ENCODE peak calls at places on chromosomes 5 and 9, in seven cellular contexts. I, N, F, K, X, U and L are unnamed samples.

GRCh38 chr5:3386676-3387075 is 209.0 kb upstream of the IRX1 start:
- DNase-seq in I (no peak), N (no peak), F (no peak), K (no peak), X (no peak), U (no peak), L (no peak)

GRCh38 chr9:98057095-98057799 is 715 bp downstream of the NANS start:
- DNase-seq in I (peak; percentile 70), N (peak; percentile 55), F (no peak), K (no peak), X (no peak), U (no peak), L (no peak)

GRCh38 chr5:142960309-142960696 is 190.1 kb downstream of the ARHGAP26 start:
- DNase-seq in I (peak; percentile 85), N (no peak), F (no peak), K (peak; percentile 24), X (no peak), U (no peak), L (no peak)

GRCh38 chr5:19886123-19886921 is 101.7 kb downstream of the CDH18 start:
- DNase-seq in I (peak; percentile 43), N (no peak), F (no peak), K (peak; percentile 26), X (no peak), U (no peak), L (no peak)

GRCh38 chr5:174723979-174724483 is 351 bp upstream of the MSX2 start:
- DNase-seq in I (peak; percentile 44), N (no peak), F (peak; percentile 64), K (no peak), X (no peak), U (no peak), L (no peak)

GRCh38 chr5:119360905-119361605 is 5.2 kb downstream of the TNFAIP8 start:
- DNase-seq in I (no peak), N (no peak), F (no peak), K (peak; percentile 36), X (no peak), U (no peak), L (no peak)

GRCh38 chr9:124659099-124659659 is 111.9 kb downstream of the NR6A1 start:
- DNase-seq in I (no peak), N (peak; percentile 39), F (peak; percentile 84), K (peak; percentile 93), X (peak; percentile 55), U (no peak), L (peak; percentile 13)

GRCh38 chr9:98248737-98249474 is 6.5 kb downstream of the TBC1D2 start:
- DNase-seq in I (no peak), N (no peak), F (no peak), K (peak; percentile 84), X (no peak), U (no peak), L (no peak)

GRCh38 chr5:157598350-157598936 is 22.9 kb upstream of the ADAM19 start:
- DNase-seq in I (no peak), N (no peak), F (no peak), K (no peak), X (no peak), U (no peak), L (no peak)

GRCh38 chr9:90086076-90086475 is 481.3 kb downstream of the GADD45G start:
- DNase-seq in I (no peak), N (no peak), F (no peak), K (no peak), X (no peak), U (no peak), L (no peak)

GRCh38 chr5:14339467-14339866 is 196.3 kb downstream of the TRIO start:
- DNase-seq in I (no peak), N (no peak), F (no peak), K (no peak), X (no peak), U (no peak), L (no peak)

GRCh38 chr5:144117412-144117811 is 53.0 kb downstream of the YIPF5 start:
- DNase-seq in I (no peak), N (no peak), F (peak; percentile 54), K (no peak), X (no peak), U (no peak), L (no peak)

GRCh38 chr5:146165469-146165868 is 17.0 kb downstream of the LARS1 start:
- DNase-seq in I (no peak), N (no peak), F (no peak), K (no peak), X (no peak), U (no peak), L (no peak)

GRCh38 chr5:96729156-96729555 is 67.0 kb downstream of the CAST start:
- DNase-seq in I (no peak), N (no peak), F (no peak), K (no peak), X (no peak), U (no peak), L (no peak)

GRCh38 chr5:89313804-89314588 is 431.0 kb upstream of the MEF2C start:
- DNase-seq in I (peak; percentile 5), N (no peak), F (peak; percentile 62), K (peak; percentile 69), X (no peak), U (no peak), L (no peak)

GRCh38 chr9:85349046-85349445 is 392.7 kb downstream of the AGTPBP1 start:
- DNase-seq in I (no peak), N (no peak), F (no peak), K (no peak), X (no peak), U (no peak), L (no peak)

GRCh38 chr5:169706758-169707450 is 69.8 kb downstream of the DOCK2 start:
- DNase-seq in I (no peak), N (no peak), F (peak; percentile 10), K (peak; percentile 37), X (no peak), U (no peak), L (no peak)

GRCh38 chr9:73667749-73668148 is 516.1 kb downstream of the ANXA1 start:
- DNase-seq in I (peak; percentile 27), N (no peak), F (no peak), K (no peak), X (no peak), U (no peak), L (no peak)

GRCh38 chr9:107422189-107422802 is 67.3 kb downstream of the KLF4 start:
- DNase-seq in I (peak; percentile 78), N (no peak), F (peak; percentile 90), K (no peak), X (peak; percentile 59), U (no peak), L (no peak)

GRCh38 chr5:88675159-88675757 is 207.7 kb downstream of the MEF2C start:
- DNase-seq in I (no peak), N (no peak), F (no peak), K (no peak), X (no peak), U (no peak), L (no peak)

GRCh38 chr9:38182321-38182720 is 113.3 kb upstream of the SHB start:
- DNase-seq in I (no peak), N (no peak), F (peak; percentile 30), K (no peak), X (peak; percentile 48), U (no peak), L (no peak)

GRCh38 chr5:96338624-96339023 is 94.4 kb downstream of the PCSK1 start:
- DNase-seq in I (no peak), N (no peak), F (no peak), K (no peak), X (no peak), U (no peak), L (no peak)

GRCh38 chr5:96037128-96037527 is 75.5 kb upstream of the ELL2 start:
- DNase-seq in I (no peak), N (no peak), F (no peak), K (no peak), X (no peak), U (no peak), L (no peak)

GRCh38 chr9:87194471-87194870 is 247.2 kb upstream of the GAS1 start:
- DNase-seq in I (no peak), N (no peak), F (no peak), K (peak; percentile 29), X (no peak), U (no peak), L (no peak)

GRCh38 chr5:102933721-102934459 is 178.8 kb downstream of the PAM start:
- DNase-seq in I (no peak), N (no peak), F (no peak), K (no peak), X (no peak), U (no peak), L (no peak)

GRCh38 chr5:88290801-88291200 is 22.2 kb upstream of the TMEM161B start:
- DNase-seq in I (peak; percentile 16), N (no peak), F (no peak), K (no peak), X (no peak), U (no peak), L (no peak)

GRCh38 chr9:14158911-14159310 is 155.0 kb downstream of the NFIB start:
- DNase-seq in I (peak; percentile 54), N (no peak), F (no peak), K (no peak), X (no peak), U (no peak), L (no peak)

GRCh38 chr9:134174073-134174449 is 9.7 kb upstream of the RNU6ATAC start:
- DNase-seq in I (no peak), N (peak; percentile 15), F (no peak), K (no peak), X (no peak), U (no peak), L (peak; percentile 48)

GRCh38 chr5:130189961-130190360 is 285.7 kb downstream of the CHSY3 start:
- DNase-seq in I (peak; percentile 23), N (no peak), F (no peak), K (no peak), X (no peak), U (no peak), L (no peak)

GRCh38 chr5:124264499-124264898 is 481.9 kb downstream of the ZNF608 start:
- DNase-seq in I (no peak), N (no peak), F (no peak), K (peak; percentile 20), X (no peak), U (no peak), L (no peak)

GRCh38 chr9:113599647-113600476 is 136.3 kb downstream of the RGS3 start:
- DNase-seq in I (peak; percentile 38), N (no peak), F (no peak), K (no peak), X (no peak), U (no peak), L (no peak)

GRCh38 chr5:15695171-15695676 is 195.2 kb downstream of the FBXL7 start:
- DNase-seq in I (peak; percentile 5), N (no peak), F (peak; percentile 67), K (no peak), X (no peak), U (no peak), L (no peak)

GRCh38 chr9:134601764-134602163 is 39.8 kb upstream of the COL5A1 start:
- DNase-seq in I (no peak), N (no peak), F (no peak), K (no peak), X (no peak), U (no peak), L (no peak)

GRCh38 chr5:180402716-180403115 is 49.6 kb upstream of the GFPT2 start:
- DNase-seq in I (no peak), N (no peak), F (no peak), K (no peak), X (no peak), U (no peak), L (no peak)

GRCh38 chr5:77973253-77973609 is 197.1 kb upstream of the TBCA start:
- DNase-seq in I (no peak), N (no peak), F (peak; percentile 34), K (no peak), X (no peak), U (no peak), L (no peak)

GRCh38 chr9:107243757-107244156 is 39.3 kb upstream of the RAD23B start:
- DNase-seq in I (peak; percentile 40), N (peak; percentile 32), F (no peak), K (no peak), X (no peak), U (no peak), L (no peak)